ENCODE peak calls at places on chromosomes 2 and 18, in five cellular contexts. L is hepatocyte, R is amygdala, G is foreskin fibroblast, V is NCI-H774. M is an unnamed sample.

GRCh38 chr2:67346718-67347407 is 50.3 kb upstream of the ETAA1 start:
- DNase-seq in G (peak; percentile 43), V (no peak), R (no peak), L (no peak), M (no peak)

GRCh38 chr2:181140414-181140813 is 160.0 kb downstream of the UBE2E3 start:
- DNase-seq in V (no peak), R (no peak), L (no peak), G (peak; percentile 33), M (no peak)

GRCh38 chr2:218370410-218371063 is 11.5 kb upstream of the SLC11A1 start:
- DNase-seq in G (no peak), L (peak; percentile 58), R (no peak), V (no peak), M (no peak)

GRCh38 chr2:78315368-78315767 is 710.1 kb upstream of the REG3G start:
- DNase-seq in V (no peak), G (no peak), R (no peak), L (no peak), M (no peak)

GRCh38 chr2:101081508-101081907 is 69.7 kb downstream of the TBC1D8 start:
- DNase-seq in V (no peak), G (no peak), R (no peak), L (no peak), M (no peak)

GRCh38 chr18:27750014-27750413 is 426.9 kb downstream of the CDH2 start:
- DNase-seq in V (peak; percentile 43), R (no peak), L (peak; percentile 76), G (no peak), M (peak; percentile 66)

GRCh38 chr2:238913931-238914647 is 66.2 kb downstream of the TWIST2 start:
- DNase-seq in R (no peak), V (no peak), L (no peak), G (no peak), M (no peak)

GRCh38 chr2:47309472-47309951 is 93.4 kb upstream of the MSH2 start:
- DNase-seq in G (no peak), V (no peak), L (no peak), R (no peak), M (no peak)

GRCh38 chr2:95057535-95058453 is 32.3 kb downstream of the MAL start:
- DNase-seq in G (no peak), R (peak; percentile 80), V (no peak), L (no peak), M (no peak)

GRCh38 chr2:105287692-105288091 is 41.8 kb downstream of the TGFBRAP1 start:
- DNase-seq in V (no peak), G (peak; percentile 18), R (no peak), L (peak; percentile 46), M (peak; percentile 43)

GRCh38 chr2:1268034-1268433 is 145.2 kb upstream of the TPO start:
- DNase-seq in L (no peak), G (no peak), V (no peak), R (no peak), M (no peak)

GRCh38 chr2:226730487-226730886 is 69.1 kb downstream of the IRS1 start:
- DNase-seq in R (no peak), G (peak; percentile 51), V (no peak), L (no peak), M (peak; percentile 34)

GRCh38 chr2:202545523-202545922 is 89.2 kb upstream of the FAM117B start:
- DNase-seq in R (no peak), V (no peak), G (no peak), L (no peak), M (no peak)

GRCh38 chr2:239728751-239729150 is 296.4 kb downstream of the NDUFA10 start:
- DNase-seq in V (no peak), L (no peak), R (no peak), G (no peak), M (no peak)

M was measured in D341Med.